ENCODE peak calls at places on chromosomes 1 and 21, in five cellular contexts. G is GM23338, I is ascending aorta, L is right cardiac atrium, H is IMR-90. C is an unnamed sample.

GRCh38 chr21:46431448-46431847 is 27.2 kb upstream of the DIP2A start:
- DNase-seq in G (no peak), I (no peak), L (no peak), H (no peak), C (no peak)

GRCh38 chr1:77590653-77591052 is 91.8 kb downstream of the ZZZ3 start:
- DNase-seq in G (no peak), I (no peak), L (no peak), H (no peak), C (no peak)

GRCh38 chr1:160797861-160798273 is 1.9 kb downstream of the LY9 start:
- DNase-seq in G (no peak), I (no peak), L (no peak), H (no peak), C (no peak)

GRCh38 chr1:74505133-74505532 is 7.3 kb downstream of the LRRC53 start:
- DNase-seq in G (peak; percentile 68), I (no peak), L (no peak), H (no peak), C (no peak)

GRCh38 chr1:220843481-220844011 is 35.7 kb upstream of the HLX start:
- DNase-seq in G (no peak), I (no peak), L (peak; percentile 66), H (peak; percentile 55), C (peak; percentile 95)

GRCh38 chr1:115829023-115829674 is 11.8 kb downstream of the NHLH2 start:
- DNase-seq in G (peak; percentile 14), I (peak; percentile 65), L (peak; percentile 19), H (peak; percentile 84), C (peak; percentile 90)

GRCh38 chr1:9321480-9321849 is 28.8 kb downstream of the SPSB1 start:
- DNase-seq in G (no peak), I (no peak), L (no peak), H (peak; percentile 91), C (peak; percentile 45)

GRCh38 chr21:43294194-43294902 is 125.5 kb downstream of the CRYAA start:
- DNase-seq in G (no peak), I (no peak), L (peak; percentile 18), H (no peak), C (no peak)

GRCh38 chr1:205783904-205784303 is 8.6 kb upstream of the RAB29 start:
- DNase-seq in G (no peak), I (peak; percentile 85), L (peak; percentile 69), H (peak; percentile 48), C (peak; percentile 91)

GRCh38 chr1:159008744-159009188 is 941 bp upstream of the IFI16 start:
- DNase-seq in G (no peak), I (no peak), L (no peak), H (peak; percentile 16), C (no peak)

GRCh38 chr21:36661511-36662309 is 37.2 kb upstream of the SIM2 start:
- DNase-seq in G (peak; percentile 78), I (no peak), L (no peak), H (peak; percentile 48), C (peak; percentile 57)

GRCh38 chr1:169312084-169312954 is 55.3 kb downstream of the NME7 start:
- DNase-seq in G (no peak), I (no peak), L (no peak), H (peak; percentile 98), C (peak; percentile 76)

GRCh38 chr1:26524181-26524580 is 5.4 kb upstream of the RPS6KA1 start:
- DNase-seq in G (no peak), I (no peak), L (no peak), H (no peak), C (no peak)

GRCh38 chr1:21636029-21636428 is 33.1 kb downstream of the RAP1GAP start:
- DNase-seq in G (no peak), I (no peak), L (no peak), H (no peak), C (no peak)

GRCh38 chr1:181090653-181091126 is 2.2 kb downstream of the IER5 start:
- DNase-seq in G (no peak), I (no peak), L (no peak), H (no peak), C (no peak)

GRCh38 chr1:33045814-33046213 is 9.1 kb upstream of the AK2 start:
- DNase-seq in G (no peak), I (no peak), L (no peak), H (peak; percentile 52), C (no peak)

GRCh38 chr1:231106347-231106746 is 55.5 kb upstream of the TRIM67 start:
- DNase-seq in G (no peak), I (no peak), L (no peak), H (peak; percentile 66), C (peak; percentile 42)

GRCh38 chr1:180133193-180133592 is 21.5 kb upstream of the QSOX1 start:
- DNase-seq in G (no peak), I (no peak), L (no peak), H (no peak), C (no peak)

GRCh38 chr1:94855307-94855700 is 35.1 kb downstream of the SLC44A3 start:
- DNase-seq in G (peak; percentile 35), I (no peak), L (no peak), H (peak; percentile 21), C (no peak)

GRCh38 chr1:19643602-19644419 is at the start of gene NBL1:
- DNase-seq in G (peak; percentile 65), I (peak; percentile 81), L (peak; percentile 80), H (peak; percentile 54), C (peak; percentile 78)

GRCh38 chr1:43009274-43009673 is 50.6 kb upstream of the SLC2A1 start:
- DNase-seq in G (no peak), I (no peak), L (no peak), H (no peak), C (no peak)

GRCh38 chr1:244964112-244964971 is 100.0 kb upstream of the HNRNPU start:
- DNase-seq in G (peak; percentile 47), I (peak; percentile 72), L (no peak), H (peak; percentile 90), C (peak; percentile 71)

GRCh38 chr1:87109012-87109411 is 194.6 kb downstream of the HS2ST1 start:
- DNase-seq in G (no peak), I (no peak), L (no peak), H (peak; percentile 18), C (no peak)

GRCh38 chr1:44628962-44629756 is 45.1 kb downstream of the TMEM53 start:
- DNase-seq in G (no peak), I (no peak), L (no peak), H (peak; percentile 96), C (peak; percentile 61)

GRCh38 chr1:201171063-201172036 is 17.1 kb upstream of the TMEM9 start:
- DNase-seq in G (peak; percentile 74), I (peak; percentile 75), L (peak; percentile 55), H (peak; percentile 46), C (peak; percentile 50)

GRCh38 chr1:79353224-79353623 is 346.7 kb upstream of the ADGRL4 start:
- DNase-seq in G (peak; percentile 66), I (no peak), L (peak; percentile 10), H (peak; percentile 74), C (peak; percentile 16)

GRCh38 chr1:199029855-199030254 is 391.0 kb downstream of the PTPRC start:
- DNase-seq in G (no peak), I (no peak), L (no peak), H (peak; percentile 82), C (no peak)

GRCh38 chr1:155871390-155871789 is 12.0 kb downstream of the SYT11 start:
- DNase-seq in G (no peak), I (no peak), L (peak; percentile 55), H (peak; percentile 31), C (peak; percentile 88)

GRCh38 chr1:39183503-39184353 is 20.8 kb upstream of the MACF1 start:
- DNase-seq in G (peak; percentile 71), I (peak; percentile 78), L (peak; percentile 39), H (peak; percentile 74), C (peak; percentile 85)

GRCh38 chr1:240501115-240501514 is 110.8 kb downstream of the GREM2 start:
- DNase-seq in G (no peak), I (no peak), L (no peak), H (peak; percentile 36), C (no peak)

GRCh38 chr1:154474802-154475201 is 27.2 kb upstream of the TDRD10 start:
- DNase-seq in G (no peak), I (no peak), L (peak; percentile 58), H (peak; percentile 80), C (peak; percentile 45)

DNA sequence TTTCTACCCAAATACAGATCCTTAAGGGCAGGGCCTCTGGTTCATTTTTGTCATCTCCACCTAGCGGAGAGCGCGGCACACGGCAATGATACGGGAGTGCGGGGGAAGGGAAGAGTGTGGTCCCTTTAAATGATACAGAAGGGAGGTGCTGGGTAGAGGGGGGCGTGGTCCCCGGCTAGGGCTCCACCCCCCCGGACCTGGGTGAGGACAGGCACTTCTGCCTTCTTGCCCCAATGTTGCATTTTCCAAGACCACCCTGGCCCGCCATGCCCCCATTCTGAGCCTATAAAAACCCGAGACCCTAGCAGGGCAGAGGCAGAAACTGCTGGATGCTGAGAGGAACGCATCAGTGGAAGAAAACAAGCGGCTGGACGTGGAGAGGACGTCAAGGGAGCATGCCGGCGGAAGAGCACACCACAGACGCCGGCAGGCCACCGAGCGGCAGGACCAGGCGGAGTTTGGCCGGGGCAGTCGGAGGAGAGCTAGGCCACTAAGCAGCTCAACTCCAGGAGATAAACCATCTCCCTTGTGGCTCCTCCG is 30.0 kb downstream of the LRRC3 start:
- DNase-seq in G (peak; percentile 87), I (no peak), L (no peak), H (peak; percentile 8), C (peak; percentile 52)
- H3K4me3 ChIP-seq in G (peak overlapping the region; percentile 69), I (no peak overlapping the region), L (no peak overlapping the region), H (peak overlapping the region; percentile 47), C (peak overlapping the region; percentile 43)

GRCh38 chr1:34761776-34762307 is 2.3 kb downstream of the GJB4 start:
- DNase-seq in G (no peak), I (no peak), L (no peak), H (no peak), C (no peak)
- H3K27me3 ChIP-seq in G (no peaks in the 10 kb centered on the region), I (no peaks in the 10 kb centered on the region), L (no peaks in the 10 kb centered on the region), H (no peaks in the 10 kb centered on the region), C (no peaks in the 10 kb centered on the region)

GRCh38 chr1:54161495-54162168 is 8.8 kb upstream of the CDCP2 start:
- DNase-seq in G (no peak), I (no peak), L (no peak), H (no peak), C (no peak)

GRCh38 chr1:54160351-54160750 is 7.6 kb upstream of the CDCP2 start:
- DNase-seq in G (no peak), I (no peak), L (no peak), H (no peak), C (no peak)

GRCh38 chr1:54158071-54158470 is 5.3 kb upstream of the CDCP2 start:
- DNase-seq in G (no peak), I (no peak), L (no peak), H (no peak), C (peak; percentile 92)

GRCh38 chr1:54156986-54157385 is 4.2 kb upstream of the CDCP2 start:
- DNase-seq in G (no peak), I (no peak), L (no peak), H (no peak), C (no peak)

DNA sequence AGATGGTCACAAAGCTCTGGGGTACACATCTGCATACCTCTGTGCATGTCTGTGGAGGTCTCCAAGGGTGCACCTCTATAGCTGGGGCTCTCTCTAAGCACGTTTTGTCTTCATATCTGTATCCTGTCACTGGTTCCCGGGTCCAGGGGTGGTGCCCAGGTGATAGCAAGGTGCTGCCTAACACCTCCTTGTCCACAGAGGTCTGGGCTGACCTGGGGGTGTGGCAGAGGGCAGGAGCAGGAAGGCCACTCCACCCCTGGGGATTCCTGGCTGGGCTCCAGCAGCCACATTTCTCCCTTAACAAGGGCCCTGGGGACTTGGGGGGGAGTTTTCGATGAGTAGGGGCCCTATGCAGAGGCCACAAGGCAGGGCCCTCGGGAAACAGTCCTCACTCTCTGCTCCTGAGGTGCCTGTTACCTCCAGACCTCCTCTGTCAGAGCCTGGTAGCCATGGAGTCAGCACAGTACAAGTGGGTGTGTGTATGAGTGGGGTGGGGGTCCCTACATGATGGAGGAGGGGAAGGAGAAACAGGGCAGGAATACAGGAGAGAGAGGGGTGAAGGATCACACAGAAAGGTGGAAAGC is 7.0 kb upstream of the CDCP2 start:
- DNase-seq in G (no peak), I (no peak), L (no peak), H (no peak), C (no peak)
- H3K4me3 ChIP-seq in G (no peak overlapping the region), I (no peak overlapping the region), L (no peak overlapping the region), H (no peak overlapping the region), C (no peak overlapping the region)

GRCh38 chr1:228445524-228445866 is 28.8 kb upstream of the TRIM17 start:
- DNase-seq in G (no peak), I (no peak), L (no peak), H (no peak), C (no peak)
- H3K27me3 ChIP-seq in G (peaks cover 93% of the 10 kb centered on the region), I (no peaks in the 10 kb centered on the region), L (no peaks in the 10 kb centered on the region), H (peaks cover 48% of the 10 kb centered on the region), C (peaks cover 2% of the 10 kb centered on the region)